ENCODE peak calls at places on chromosomes 11 and 22, in ten cellular contexts. O is right lobe of liver, Q is HepG2, W is spleen, P is testis, T is H1, I is transverse colon, B is suprapubic skin, N is stomach, L is sigmoid colon. M is an unnamed sample.

GRCh38 chr11:67277231-67277961 is 11.1 kb downstream of the GRK2 start:
- DNase-seq in B (peak), Q (no peak), N (peak), O (peak), W (peak), P (peak), T (no peak), L (peak), I (peak), M (peak)

GRCh38 chr11:123569387-123569786 is 85.0 kb downstream of the SCN3B start:
- DNase-seq in T (no peak), P (no peak), N (no peak), O (no peak), W (no peak), I (no peak), L (no peak), Q (no peak), B (no peak), M (no peak)

GRCh38 chr11:101187748-101188147 is 58.1 kb upstream of the PGR start:
- DNase-seq in O (no peak), L (no peak), Q (no peak), T (no peak), N (peak), P (no peak), I (no peak), B (no peak), W (no peak), M (no peak)

GRCh38 chr11:77183421-77183984 is 55.5 kb downstream of the MYO7A start:
- DNase-seq in I (no peak), B (no peak), Q (no peak), T (no peak), W (no peak), P (no peak), O (no peak), L (no peak), N (no peak), M (no peak)

GRCh38 chr11:12792590-12792989 is 118.4 kb downstream of the TEAD1 start:
- DNase-seq in T (no peak), N (no peak), L (no peak), Q (no peak), W (no peak), B (no peak), P (no peak), I (no peak), O (no peak), M (no peak)

GRCh38 chr11:115670538-115671200 is 166.5 kb upstream of the CADM1 start:
- DNase-seq in I (no peak), N (no peak), T (no peak), W (no peak), P (no peak), L (no peak), Q (no peak), B (no peak), O (no peak), M (no peak)

GRCh38 chr11:118705111-118705741 is 25.8 kb upstream of the TREH start:
- DNase-seq in N (no peak), P (no peak), O (no peak), W (no peak), Q (no peak), T (no peak), I (peak), L (no peak), B (no peak), M (no peak)

GRCh38 chr22:31148953-31149627 is 8.8 kb upstream of the PLA2G3 start:
- DNase-seq in B (no peak), O (peak), Q (peak), N (peak), L (peak), W (no peak), T (peak), P (peak), I (peak), M (peak)

GRCh38 chr11:11555228-11555627 is 66.6 kb downstream of the GALNT18 start:
- DNase-seq in T (no peak), N (peak), Q (no peak), L (peak), O (no peak), P (peak), W (no peak), B (no peak), I (no peak), M (peak)

GRCh38 chr22:46078241-46079092 is 71.9 kb upstream of the PPARA start:
- DNase-seq in I (peak), O (peak), B (peak), L (peak), N (peak), W (peak), Q (no peak), P (peak), T (no peak), M (peak)

GRCh38 chr22:24413726-24414385 is 13.5 kb upstream of the ADORA2A start:
- DNase-seq in B (no peak), Q (no peak), P (no peak), T (no peak), O (no peak), N (no peak), I (no peak), L (peak), W (no peak), M (no peak)

GRCh38 chr11:48193876-48194275 is 22.7 kb upstream of the OR4B1 start:
- DNase-seq in B (no peak), P (no peak), L (no peak), I (no peak), T (no peak), N (no peak), W (no peak), O (no peak), Q (no peak), M (no peak)

GRCh38 chr11:121441533-121441932 is 10.6 kb upstream of the SORL1 start:
- DNase-seq in P (no peak), O (no peak), B (no peak), N (no peak), Q (no peak), I (no peak), L (no peak), T (no peak), W (no peak), M (no peak)

GRCh38 chr11:70443043-70444030 is 45.0 kb downstream of the CTTN start:
- DNase-seq in N (no peak), W (no peak), L (no peak), B (no peak), I (no peak), T (no peak), O (no peak), P (no peak), Q (no peak), M (no peak)

GRCh38 chr11:10892250-10892649 is 34.4 kb upstream of the ZBED5 start:
- DNase-seq in T (no peak), I (no peak), Q (no peak), P (no peak), L (no peak), W (no peak), B (no peak), N (no peak), O (no peak), M (no peak)

GRCh38 chr22:20108757-20109230 is 7.1 kb upstream of the RANBP1 start:
- DNase-seq in P (no peak), B (no peak), N (no peak), T (no peak), Q (no peak), W (peak), I (no peak), L (no peak), O (peak), M (peak)

GRCh38 chr22:20107951-20108756 is 7.8 kb upstream of the RANBP1 start:
- DNase-seq in P (no peak), T (no peak), L (no peak), B (no peak), W (peak), Q (no peak), N (no peak), I (no peak), O (peak), M (no peak)

GRCh38 chr22:20110359-20110985 is 5.4 kb upstream of the RANBP1 start:
- DNase-seq in B (no peak), P (no peak), L (no peak), O (peak), Q (no peak), I (no peak), T (no peak), N (no peak), W (peak), M (no peak)

GRCh38 chr22:20111045-20111688 is 4.7 kb upstream of the RANBP1 start:
- DNase-seq in N (no peak), W (peak), I (no peak), P (no peak), T (no peak), O (peak), L (no peak), B (no peak), Q (peak), M (no peak)

GRCh38 chr22:20109411-20110358 is 6.2 kb upstream of the RANBP1 start:
- DNase-seq in P (no peak), L (no peak), N (no peak), O (peak), Q (no peak), I (no peak), B (no peak), T (no peak), W (peak), M (no peak)
- TF ChIP-seq POLR2A in P (no peak), L (no peak), N (no peak), O (no peak), Q (peak), I (no peak), B (no peak), T (peak), W (no peak), M (no peak)

DNA sequence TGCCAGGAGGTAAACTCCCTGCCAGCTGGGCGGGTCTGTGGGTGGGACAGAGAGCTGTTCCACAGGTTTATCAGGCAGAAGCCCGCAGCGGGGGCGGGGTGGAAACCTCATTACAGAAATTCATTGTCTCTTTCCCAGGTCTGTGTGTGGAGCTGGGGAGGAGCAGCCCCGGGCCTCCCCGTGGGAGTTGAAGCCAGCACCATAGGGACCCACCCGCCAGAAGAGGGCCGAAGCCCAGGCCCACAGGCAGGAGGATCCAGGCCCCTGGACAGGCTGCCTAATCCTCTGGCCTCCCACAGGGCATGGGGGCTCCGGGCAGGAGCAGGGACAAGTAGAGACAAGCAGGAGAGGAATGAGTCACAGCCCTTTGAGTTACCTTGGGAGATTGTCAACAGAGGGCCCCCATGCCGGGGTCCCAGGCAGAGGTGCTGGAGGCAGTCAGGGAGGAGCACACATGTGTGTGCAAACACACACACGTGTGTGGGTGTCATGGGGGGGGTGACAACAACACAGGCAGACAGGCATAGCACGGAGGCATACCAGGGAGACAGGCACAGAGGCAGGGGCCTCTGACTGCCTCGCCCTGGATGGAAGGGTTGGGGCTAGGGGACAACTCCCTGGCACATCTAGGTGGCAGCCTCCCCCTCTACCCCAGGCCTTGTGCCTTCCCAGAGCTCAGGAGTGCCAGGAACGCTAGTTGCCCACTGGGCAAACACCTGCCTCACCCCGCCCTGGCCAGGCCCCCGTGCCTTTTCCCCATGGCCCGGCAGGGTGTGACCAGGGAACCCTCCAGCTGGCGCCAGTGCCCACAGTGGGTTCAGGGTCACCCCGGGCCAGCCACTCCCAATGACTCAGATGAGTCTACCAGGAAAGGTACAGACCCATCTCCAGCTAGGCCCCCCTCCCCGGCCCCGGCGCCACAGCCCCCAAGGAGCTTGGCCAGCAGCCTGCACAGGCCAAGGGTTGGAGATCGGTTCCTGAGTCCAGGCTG is 1.3 kb downstream of the CDC42BPG start:
- DNase-seq in O (no peak), B (peak), I (peak), Q (peak), L (no peak), P (no peak), W (peak), T (no peak), N (peak), M (peak)
- H3K4me3 ChIP-seq in O (no peak), B (peak), I (peak), Q (peak), L (no peak), P (no peak), W (no peak), T (peak), N (peak), M (no peak)

DNA sequence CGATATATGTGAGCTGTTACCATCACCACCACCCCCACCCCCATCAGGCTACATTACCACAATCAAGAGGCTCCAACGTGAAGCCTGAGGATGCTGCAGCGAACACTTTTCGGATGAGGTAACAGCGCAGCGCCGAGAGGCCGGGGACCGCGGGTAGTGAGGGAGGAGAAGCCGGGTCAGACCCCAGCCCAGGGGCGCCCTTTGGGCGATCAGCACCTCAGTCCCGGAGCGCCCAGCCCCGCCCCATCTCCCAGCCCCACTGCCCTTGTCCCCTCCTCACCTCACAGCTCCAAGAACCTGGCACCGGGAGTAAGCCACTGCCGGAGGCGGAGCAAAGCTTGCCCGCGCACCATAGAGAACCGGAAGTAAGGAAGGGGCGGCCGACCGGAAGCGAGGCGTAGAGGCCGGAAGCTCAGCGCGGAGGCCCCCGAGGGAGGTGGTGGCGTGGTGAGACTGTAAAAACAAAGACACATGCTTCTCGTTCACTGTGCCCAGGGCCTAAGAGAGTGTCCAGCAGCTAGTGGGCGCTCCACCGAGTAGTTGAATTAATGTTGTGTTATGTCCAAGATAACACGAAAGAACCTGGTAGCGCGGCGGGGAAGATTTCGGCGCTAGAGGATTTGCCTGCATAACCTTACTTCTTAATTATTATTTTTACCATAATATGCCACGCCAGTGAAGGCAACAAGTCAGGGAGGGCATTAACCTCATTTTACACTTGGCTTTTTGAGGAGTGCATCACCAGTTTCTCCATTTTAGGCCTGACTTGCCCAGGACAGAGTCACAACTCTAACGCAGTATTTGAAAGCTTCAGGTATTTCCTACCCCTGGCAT is at the start of gene THOC5:
- DNase-seq in P (peak), L (peak), I (peak), B (peak), O (peak), N (peak), W (peak), T (peak), Q (peak), M (peak)
- TF ChIP-seq POLR2A in P (no peak), L (no peak), I (peak), B (peak), O (peak), N (no peak), W (peak), T (no peak), Q (peak), M (no peak)

GRCh38 chr11:109552376-109552775 is 130.4 kb downstream of the C11orf87 start:
- DNase-seq in I (no peak), T (no peak), Q (no peak), P (no peak), N (no peak), O (no peak), L (no peak), B (no peak), W (no peak), M (no peak)
- H3K4me3 ChIP-seq in I (no peak), T (no peak), Q (no peak), P (no peak), N (no peak), O (no peak), L (no peak), B (no peak), W (no peak), M (no peak)

GRCh38 chr11:61904539-61905048 is 12.8 kb downstream of the RAB3IL1 start:
- DNase-seq in L (no peak), N (peak), P (no peak), W (no peak), T (no peak), I (no peak), Q (peak), B (no peak), O (peak), M (no peak)
- TF ChIP-seq POLR2A in L (no peak), N (no peak), P (no peak), W (no peak), T (no peak), I (no peak), Q (no peak), B (no peak), O (no peak), M (no peak)

M was measured in heart left ventricle.